ENCODE peak calls at places on chromosomes 3 and 15, in six cellular contexts. One of them, this sample, is unnamed.

GRCh38 chr3:42495393-42495792 is 7.0 kb upstream of the VIPR1 start:
- DNase-seq in left ventricle myocardium inferior: no peak
- DNase-seq in keratinocyte: no peak
- DNase-seq in Calu3: no peak
- DNase-seq in GM23248: no peak
- DNase-seq in GM13976: no peak
- DNase-seq in this sample: no peak

GRCh38 chr3:48130321-48130881 is 57.8 kb downstream of the CDC25A start:
- DNase-seq in GM13976: peak; percentile 22
- DNase-seq in keratinocyte: no peak
- DNase-seq in Calu3: no peak
- DNase-seq in GM23248: peak; percentile 80
- DNase-seq in left ventricle myocardium inferior: peak; percentile 86
- DNase-seq in this sample: peak; percentile 67

GRCh38 chr3:31733234-31733667 is 200.5 kb downstream of the STT3B start:
- DNase-seq in left ventricle myocardium inferior: no peak
- DNase-seq in keratinocyte: no peak
- DNase-seq in GM23248: no peak
- DNase-seq in Calu3: peak; percentile 39
- DNase-seq in GM13976: no peak
- DNase-seq in this sample: no peak

GRCh38 chr15:66783327-66784124 is 81.5 kb downstream of the SMAD6 start:
- DNase-seq in Calu3: no peak
- DNase-seq in left ventricle myocardium inferior: no peak
- DNase-seq in GM13976: no peak
- DNase-seq in GM23248: no peak
- DNase-seq in keratinocyte: no peak
- DNase-seq in this sample: no peak

GRCh38 chr3:171088984-171089754 is 62.6 kb upstream of the SLC2A2 start:
- DNase-seq in keratinocyte: peak; percentile 53
- DNase-seq in GM13976: no peak
- DNase-seq in Calu3: no peak
- DNase-seq in GM23248: peak; percentile 87
- DNase-seq in left ventricle myocardium inferior: no peak
- DNase-seq in this sample: no peak

GRCh38 chr3:125075738-125076137 is 19.9 kb upstream of the HEG1 start:
- DNase-seq in GM23248: no peak
- DNase-seq in Calu3: no peak
- DNase-seq in left ventricle myocardium inferior: no peak
- DNase-seq in GM13976: no peak
- DNase-seq in keratinocyte: no peak
- DNase-seq in this sample: no peak

GRCh38 chr3:38348903-38349302 is 2.3 kb downstream of the XYLB start:
- DNase-seq in GM23248: peak; percentile 74
- DNase-seq in GM13976: no peak
- DNase-seq in left ventricle myocardium inferior: no peak
- DNase-seq in keratinocyte: no peak
- DNase-seq in Calu3: no peak
- DNase-seq in this sample: no peak

GRCh38 chr3:96877510-96877909 is 63.1 kb downstream of the EPHA6 start:
- DNase-seq in GM13976: no peak
- DNase-seq in left ventricle myocardium inferior: no peak
- DNase-seq in Calu3: no peak
- DNase-seq in keratinocyte: no peak
- DNase-seq in GM23248: no peak
- DNase-seq in this sample: no peak

GRCh38 chr3:58564456-58565160 is 12.6 kb downstream of the FAM107A start:
- DNase-seq in keratinocyte: no peak
- DNase-seq in left ventricle myocardium inferior: no peak
- DNase-seq in GM13976: no peak
- DNase-seq in Calu3: no peak
- DNase-seq in GM23248: peak; percentile 89
- DNase-seq in this sample: no peak

GRCh38 chr3:110687138-110687537 is 384.5 kb upstream of the NECTIN3 start:
- DNase-seq in Calu3: no peak
- DNase-seq in left ventricle myocardium inferior: no peak
- DNase-seq in GM13976: no peak
- DNase-seq in keratinocyte: no peak
- DNase-seq in GM23248: no peak
- DNase-seq in this sample: no peak

GRCh38 chr15:58293622-58294550 is 137.9 kb upstream of the LIPC start:
- DNase-seq in Calu3: peak; percentile 40
- DNase-seq in GM23248: no peak
- DNase-seq in GM13976: no peak
- DNase-seq in left ventricle myocardium inferior: no peak
- DNase-seq in keratinocyte: no peak
- DNase-seq in this sample: no peak

GRCh38 chr3:51977449-51978142 is 2.7 kb downstream of the ABHD14A start:
- DNase-seq in left ventricle myocardium inferior: no peak
- DNase-seq in keratinocyte: peak; percentile 44
- DNase-seq in Calu3: no peak
- DNase-seq in GM13976: no peak
- DNase-seq in GM23248: no peak
- DNase-seq in this sample: no peak

GRCh38 chr3:99909714-99910508 is 92.2 kb downstream of the CMSS1 start:
- DNase-seq in GM13976: no peak
- DNase-seq in Calu3: no peak
- DNase-seq in keratinocyte: no peak
- DNase-seq in GM23248: peak; percentile 89
- DNase-seq in left ventricle myocardium inferior: no peak
- DNase-seq in this sample: no peak

GRCh38 chr15:67931861-67932260 is 92.0 kb upstream of the RNU6-1 start:
- DNase-seq in left ventricle myocardium inferior: no peak
- DNase-seq in keratinocyte: no peak
- DNase-seq in Calu3: no peak
- DNase-seq in GM13976: no peak
- DNase-seq in GM23248: no peak
- DNase-seq in this sample: no peak

GRCh38 chr3:22980346-22980745 is 222.8 kb upstream of the UBE2E2 start:
- DNase-seq in GM23248: no peak
- DNase-seq in keratinocyte: no peak
- DNase-seq in GM13976: no peak
- DNase-seq in Calu3: no peak
- DNase-seq in left ventricle myocardium inferior: no peak
- DNase-seq in this sample: no peak

GRCh38 chr3:119901148-119901547 is 119.2 kb downstream of the NR1I2 start:
- DNase-seq in keratinocyte: no peak
- DNase-seq in GM23248: no peak
- DNase-seq in Calu3: no peak
- DNase-seq in left ventricle myocardium inferior: no peak
- DNase-seq in GM13976: no peak
- DNase-seq in this sample: no peak

GRCh38 chr3:165549665-165550064 is 287.6 kb downstream of the BCHE start:
- DNase-seq in left ventricle myocardium inferior: no peak
- DNase-seq in GM23248: no peak
- DNase-seq in Calu3: no peak
- DNase-seq in GM13976: no peak
- DNase-seq in keratinocyte: no peak
- DNase-seq in this sample: no peak

GRCh38 chr3:66476852-66477381 is 23.9 kb downstream of the LRIG1 start:
- DNase-seq in GM23248: no peak
- DNase-seq in Calu3: no peak
- DNase-seq in keratinocyte: no peak
- DNase-seq in left ventricle myocardium inferior: no peak
- DNase-seq in GM13976: no peak
- DNase-seq in this sample: no peak

GRCh38 chr3:29186982-29187718 is 93.7 kb upstream of the RBMS3 start:
- DNase-seq in GM23248: peak; percentile 88
- DNase-seq in GM13976: no peak
- DNase-seq in Calu3: no peak
- DNase-seq in left ventricle myocardium inferior: no peak
- DNase-seq in keratinocyte: peak; percentile 73
- DNase-seq in this sample: no peak

GRCh38 chr15:52021128-52021671 is 2.2 kb downstream of the MAPK6 start:
- DNase-seq in Calu3: peak; percentile 37
- DNase-seq in keratinocyte: peak; percentile 79
- DNase-seq in left ventricle myocardium inferior: no peak
- DNase-seq in GM23248: peak; percentile 96
- DNase-seq in GM13976: peak; percentile 78
- DNase-seq in this sample: no peak

GRCh38 chr3:149902498-149903139 is 68.1 kb downstream of the PFN2 start:
- DNase-seq in keratinocyte: no peak
- DNase-seq in GM13976: no peak
- DNase-seq in left ventricle myocardium inferior: no peak
- DNase-seq in Calu3: no peak
- DNase-seq in GM23248: peak; percentile 39
- DNase-seq in this sample: no peak

GRCh38 chr15:91520848-91521247 is 332.7 kb upstream of the SLCO3A1 start:
- DNase-seq in Calu3: no peak
- DNase-seq in GM13976: no peak
- DNase-seq in left ventricle myocardium inferior: no peak
- DNase-seq in GM23248: peak; percentile 62
- DNase-seq in keratinocyte: no peak
- DNase-seq in this sample: no peak

GRCh38 chr15:98452238-98452637 is 196.1 kb upstream of the IGF1R start:
- DNase-seq in GM23248: no peak
- DNase-seq in keratinocyte: no peak
- DNase-seq in left ventricle myocardium inferior: no peak
- DNase-seq in GM13976: no peak
- DNase-seq in Calu3: no peak
- DNase-seq in this sample: no peak

GRCh38 chr3:184289426-184289938 is 9.6 kb upstream of the PSMD2 start:
- DNase-seq in keratinocyte: peak; percentile 32
- DNase-seq in GM23248: peak; percentile 65
- DNase-seq in Calu3: peak; percentile 90
- DNase-seq in left ventricle myocardium inferior: peak; percentile 35
- DNase-seq in GM13976: peak; percentile 82
- DNase-seq in this sample: peak; percentile 58

GRCh38 chr3:126926684-126927404 is 56.1 kb upstream of the PLXNA1 start:
- DNase-seq in Calu3: no peak
- DNase-seq in GM13976: no peak
- DNase-seq in left ventricle myocardium inferior: peak; percentile 69
- DNase-seq in GM23248: peak; percentile 98
- DNase-seq in keratinocyte: no peak
- DNase-seq in this sample: no peak

GRCh38 chr15:70494861-70495571 is 268.3 kb downstream of the UACA start:
- DNase-seq in GM23248: peak; percentile 94
- DNase-seq in keratinocyte: peak; percentile 81
- DNase-seq in Calu3: peak; percentile 88
- DNase-seq in left ventricle myocardium inferior: no peak
- DNase-seq in GM13976: no peak
- DNase-seq in this sample: no peak

GRCh38 chr15:91291673-91292072 is 191.6 kb downstream of the SV2B start:
- DNase-seq in GM23248: no peak
- DNase-seq in GM13976: peak; percentile 30
- DNase-seq in keratinocyte: no peak
- DNase-seq in left ventricle myocardium inferior: no peak
- DNase-seq in Calu3: no peak
- DNase-seq in this sample: no peak